ENCODE peak calls at places on chromosomes 13 and 19, in seven cellular contexts. M is A549, R is foreskin keratinocyte, B is heart left ventricle, I is right lobe of liver, A is right cardiac atrium, W is body of pancreas. K is an unnamed sample.

GRCh38 chr13:52926971-52927370 is 78.5 kb upstream of the PCDH8 start:
- ATAC-seq in M (no peak), R (peak; percentile 78), B (no peak), I (no peak), A (no peak), W (no peak), K (no peak)

GRCh38 chr19:49749055-49749716 is 13.9 kb downstream of the TSKS start:
- ATAC-seq in M (peak; percentile 43), R (no peak), B (no peak), I (peak; percentile 39), A (peak; percentile 27), W (no peak), K (no peak)

GRCh38 chr19:35830986-35831385 is 18.3 kb upstream of the PRODH2 start:
- ATAC-seq in M (no peak), R (no peak), B (no peak), I (no peak), A (no peak), W (no peak), K (no peak)

GRCh38 chr13:111516712-111517640 is 196.5 kb downstream of the TEX29 start:
- ATAC-seq in M (peak; percentile 30), R (no peak), B (no peak), I (no peak), A (no peak), W (no peak), K (no peak)

GRCh38 chr19:1408300-1409203 is 1.2 kb downstream of the DAZAP1 start:
- ATAC-seq in M (no peak), R (no peak), B (no peak), I (peak; percentile 10), A (peak; percentile 35), W (no peak), K (no peak)

GRCh38 chr13:88189724-88190123 is 518.6 kb downstream of the SLITRK5 start:
- ATAC-seq in M (no peak), R (no peak), B (no peak), I (no peak), A (no peak), W (no peak), K (no peak)

GRCh38 chr13:23620613-23621315 is 50.6 kb downstream of the TNFRSF19 start:
- ATAC-seq in M (peak; percentile 71), R (peak; percentile 1), B (no peak), I (no peak), A (peak; percentile 36), W (peak; percentile 38), K (no peak)

GRCh38 chr13:105202384-105202783 is 1333.1 kb downstream of the EFNB2 start:
- ATAC-seq in M (no peak), R (peak; percentile 70), B (no peak), I (peak; percentile 76), A (no peak), W (no peak), K (no peak)

GRCh38 chr13:97386832-97387486 is 47.0 kb upstream of the RAP2A start:
- ATAC-seq in M (no peak), R (no peak), B (no peak), I (peak; percentile 45), A (peak; percentile 60), W (no peak), K (peak; percentile 59)

GRCh38 chr13:51202477-51203046 is 19.6 kb upstream of the FAM124A start:
- ATAC-seq in M (no peak), R (no peak), B (no peak), I (no peak), A (no peak), W (no peak), K (no peak)

GRCh38 chr19:50818859-50819472 is 4.6 kb downstream of the KLK1 start:
- ATAC-seq in M (no peak), R (no peak), B (no peak), I (no peak), A (no peak), W (no peak), K (no peak)

GRCh38 chr13:40484981-40485380 is 181.5 kb downstream of the FOXO1 start:
- ATAC-seq in M (no peak), R (peak; percentile 38), B (no peak), I (no peak), A (peak; percentile 13), W (peak; percentile 66), K (no peak)

GRCh38 chr19:12800873-12801465 is 631 bp downstream of the PRDX2 start:
- ATAC-seq in M (no peak), R (no peak), B (no peak), I (peak; percentile 21), A (peak; percentile 37), W (peak; percentile 22), K (peak; percentile 25)

GRCh38 chr13:45811891-45812583 is 39.5 kb downstream of the SIAH3 start:
- ATAC-seq in M (no peak), R (peak; percentile 84), B (no peak), I (no peak), A (no peak), W (no peak), K (no peak)

GRCh38 chr19:48544856-48545750 is 6.9 kb upstream of the SULT2B1 start:
- ATAC-seq in M (peak; percentile 12), R (no peak), B (no peak), I (no peak), A (peak; percentile 35), W (no peak), K (no peak)

GRCh38 chr13:38527140-38527539 is 159.7 kb upstream of the FREM2 start:
- ATAC-seq in M (no peak), R (no peak), B (no peak), I (no peak), A (no peak), W (no peak), K (no peak)

GRCh38 chr13:92745233-92745632 is 481.4 kb upstream of the GPC6 start:
- ATAC-seq in M (no peak), R (peak; percentile 81), B (no peak), I (no peak), A (no peak), W (no peak), K (no peak)

DNA sequence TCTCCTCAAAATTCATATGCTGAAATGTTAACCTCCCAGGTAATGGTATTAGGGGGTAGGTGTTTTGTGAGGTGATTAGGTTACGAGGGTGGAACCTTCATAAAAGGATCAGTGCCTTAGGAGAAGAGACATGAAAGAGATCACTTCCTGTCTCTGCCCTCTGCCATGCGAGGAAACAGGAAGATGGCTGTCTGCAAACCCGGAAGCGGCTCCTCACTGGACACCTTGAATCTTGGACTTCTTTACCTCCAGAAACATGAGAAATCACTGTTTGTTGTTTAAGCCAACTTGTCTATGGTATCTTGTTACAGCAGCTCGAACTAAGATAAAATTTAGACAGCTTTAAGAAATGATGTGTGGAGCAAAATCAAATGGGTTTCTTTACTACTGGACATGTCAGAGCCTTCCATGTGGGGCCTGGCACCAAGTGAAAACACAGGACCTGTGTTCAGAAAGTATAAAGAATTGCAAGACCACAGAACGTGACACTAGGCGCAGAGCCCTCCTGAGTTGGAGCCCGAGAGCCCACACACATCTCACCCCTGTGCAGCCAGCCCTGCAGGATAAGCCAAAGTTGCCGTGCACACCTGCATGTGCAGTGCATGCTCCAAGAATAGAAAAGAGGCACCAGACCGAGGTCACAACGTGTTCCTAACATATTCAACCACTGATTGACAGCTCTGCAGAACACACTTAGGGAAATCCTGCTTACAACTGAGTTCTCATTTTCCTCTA is 112.5 kb upstream of the UQCRFS1 start:
- ATAC-seq in M (no peak), R (no peak), B (no peak), I (no peak), A (no peak), W (no peak), K (no peak)
- H3K27ac ChIP-seq in M (no peak overlapping the region), R (no peak overlapping the region), B (no peak overlapping the region), I (no peak overlapping the region), A (no peak overlapping the region), W (no peak overlapping the region), K (no peak overlapping the region)

GRCh38 chr19:17406039-17406886 is 833 bp upstream of the BST2 start:
- ATAC-seq in M (no peak), R (no peak), B (no peak), I (peak; percentile 7), A (peak; percentile 23), W (no peak), K (no peak)

GRCh38 chr19:17404015-17404414 is 1.4 kb downstream of the BST2 start:
- ATAC-seq in M (peak; percentile 14), R (no peak), B (no peak), I (no peak), A (no peak), W (no peak), K (no peak)

GRCh38 chr19:17404621-17405249 is 695 bp downstream of the BST2 start:
- ATAC-seq in M (no peak), R (no peak), B (no peak), I (no peak), A (no peak), W (no peak), K (no peak)

GRCh38 chr19:17405250-17406038 is at the start of gene BST2:
- ATAC-seq in M (no peak), R (no peak), B (peak; percentile 94), I (peak; percentile 93), A (peak; percentile 95), W (peak; percentile 85), K (peak; percentile 89)

DNA sequence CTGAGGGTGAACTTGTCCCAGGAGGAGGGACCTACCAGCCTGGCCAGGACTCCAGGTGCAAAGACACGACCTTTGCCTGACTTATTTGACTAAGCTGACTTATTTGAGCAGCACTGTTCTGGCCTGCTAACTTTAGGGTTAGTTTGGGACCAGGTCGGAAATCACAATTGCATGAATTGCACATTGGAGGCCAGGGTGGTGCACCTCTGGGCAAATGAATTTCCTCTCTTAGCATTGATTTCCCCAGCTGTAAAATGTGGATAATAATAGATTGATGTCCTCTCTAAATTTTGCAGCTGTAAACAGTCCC is 1.4 kb upstream of the BST2 start:
- ATAC-seq in M (no peak), R (no peak), B (no peak), I (peak; percentile 51), A (no peak), W (no peak), K (no peak)
- H3K27ac ChIP-seq in M (no peak overlapping the region), R (no peak overlapping the region), B (peak overlapping the region; percentile 97), I (peak overlapping the region; percentile 71), A (peak overlapping the region; percentile 74), W (no peak overlapping the region), K (peak overlapping the region; percentile 78)

DNA sequence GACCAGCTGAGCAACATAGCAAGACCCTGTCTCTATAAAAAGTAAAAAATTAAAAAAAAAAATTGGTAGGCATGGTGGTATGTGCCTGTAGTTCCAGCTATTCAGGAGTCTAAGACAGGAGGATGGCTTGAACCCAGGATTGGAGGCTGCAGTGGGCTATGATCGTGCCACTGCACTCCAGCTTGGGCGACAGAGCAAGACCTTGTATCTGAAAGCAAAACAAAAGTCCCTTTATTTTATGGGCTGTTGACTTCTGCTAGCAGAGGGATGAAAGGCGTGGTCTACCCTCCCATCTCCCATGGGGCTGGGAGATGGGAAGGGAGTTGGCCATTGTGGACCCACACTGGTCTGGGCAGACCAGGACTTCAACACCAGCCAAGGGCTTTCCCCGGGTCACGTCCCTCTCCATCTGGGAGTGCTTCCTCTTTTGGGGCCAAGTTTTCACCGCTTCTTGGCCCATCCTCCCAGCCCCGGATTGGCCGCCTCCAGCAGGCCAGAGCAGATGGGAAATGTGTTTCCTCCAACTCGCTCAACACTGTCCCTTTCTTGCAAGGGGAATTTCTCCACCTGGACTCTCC is 2.2 kb upstream of the TNFSF9 start:
- ATAC-seq in M (no peak), R (no peak), B (peak; percentile 55), I (peak; percentile 29), A (peak; percentile 48), W (no peak), K (peak; percentile 28)
- H3K27ac ChIP-seq in M (no peak overlapping the region), R (no peak overlapping the region), B (no peak overlapping the region), I (no peak overlapping the region), A (no peak overlapping the region), W (no peak overlapping the region), K (peak overlapping the region; percentile 46)

DNA sequence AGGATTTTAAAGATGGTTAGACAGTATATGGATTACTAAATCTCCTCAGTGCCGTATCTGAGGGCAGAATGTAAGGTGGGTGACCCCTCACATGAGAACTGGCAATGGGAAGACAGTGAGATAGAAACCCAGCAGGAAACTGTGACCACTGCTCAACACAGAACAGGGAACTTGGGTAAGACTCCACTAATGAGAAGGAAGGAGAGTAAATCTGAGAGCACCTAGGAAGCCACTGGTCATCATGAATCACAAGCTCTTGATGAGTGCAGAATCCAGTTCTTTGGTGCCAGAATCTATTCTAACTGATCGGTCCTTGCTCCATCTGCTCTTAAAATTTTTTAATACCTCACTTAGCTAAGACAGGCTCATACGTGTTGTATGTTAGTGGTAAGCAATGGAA is 261.8 kb downstream of the KLF12 start:
- ATAC-seq in M (no peak), R (peak; percentile 43), B (no peak), I (no peak), A (no peak), W (no peak), K (no peak)
- H3K27ac ChIP-seq in M (no peak overlapping the region), R (no peak overlapping the region), B (no peak overlapping the region), I (no peak overlapping the region), A (no peak overlapping the region), W (no peak overlapping the region), K (no peak overlapping the region)